ENCODE peak calls at places on chromosomes 2 and 18, in eight cellular contexts. B, W, T, M, I, H, P and Z are unnamed samples.

GRCh38 chr2:47012866-47013265 is 97.3 kb upstream of the MCFD2 start:
- DNase-seq in B (no peak), W (no peak), T (no peak), M (no peak), I (no peak), H (no peak), P (no peak), Z (no peak)

GRCh38 chr2:147490612-147491261 is 354.1 kb upstream of the ACVR2A start:
- DNase-seq in B (no peak), W (no peak), T (no peak), M (no peak), I (no peak), H (no peak), P (no peak), Z (no peak)

GRCh38 chr2:186917866-186918265 is 68.9 kb upstream of the ZSWIM2 start:
- DNase-seq in B (no peak), W (no peak), T (no peak), M (peak), I (no peak), H (no peak), P (peak), Z (peak)

GRCh38 chr18:6561029-6561861 is 146.5 kb upstream of the L3MBTL4 start:
- DNase-seq in B (no peak), W (no peak), T (peak), M (peak), I (no peak), H (no peak), P (peak), Z (no peak)

GRCh38 chr2:218074031-218074430 is 5.0 kb downstream of the RUFY4 start:
- DNase-seq in B (no peak), W (no peak), T (no peak), M (peak), I (peak), H (no peak), P (no peak), Z (peak)

GRCh38 chr18:77379976-77380375 is 130.3 kb downstream of the GALR1 start:
- DNase-seq in B (no peak), W (no peak), T (no peak), M (no peak), I (no peak), H (no peak), P (no peak), Z (no peak)

GRCh38 chr18:36108601-36109000 is 20.5 kb downstream of the SLC39A6 start:
- DNase-seq in B (no peak), W (no peak), T (no peak), M (no peak), I (no peak), H (no peak), P (no peak), Z (no peak)

GRCh38 chr2:177489719-177490301 is 97.2 kb downstream of the AGPS start:
- DNase-seq in B (no peak), W (no peak), T (peak), M (peak), I (no peak), H (no peak), P (peak), Z (peak)

GRCh38 chr2:230658577-230658876 is 54.1 kb upstream of the CAB39 start:
- DNase-seq in B (no peak), W (no peak), T (no peak), M (no peak), I (no peak), H (no peak), P (no peak), Z (no peak)

GRCh38 chr2:138237657-138238384 is 263.7 kb upstream of the SPOPL start:
- DNase-seq in B (no peak), W (no peak), T (peak), M (no peak), I (no peak), H (no peak), P (no peak), Z (no peak)

GRCh38 chr2:199989822-199990221 is 34.4 kb downstream of the MAIP1 start:
- DNase-seq in B (no peak), W (no peak), T (no peak), M (no peak), I (no peak), H (no peak), P (no peak), Z (no peak)

GRCh38 chr2:217301142-217301541 is 441.3 kb upstream of the TNP1 start:
- DNase-seq in B (no peak), W (no peak), T (no peak), M (no peak), I (no peak), H (no peak), P (no peak), Z (no peak)

GRCh38 chr2:83055338-83056010 is 1403.6 kb downstream of the SUCLG1 start:
- DNase-seq in B (no peak), W (no peak), T (no peak), M (peak), I (no peak), H (no peak), P (peak), Z (peak)